ENCODE peak calls at places on chromosome 14, in seven cellular contexts. V is cardiac fibroblast, M is fibroblast of mammary gland, Y is transverse colon, H is endothelial cell, G is epithelial cell of esophagus, D is stomach. O is an unnamed sample.

GRCh38 chr14:87131879-87132278 is 861.1 kb downstream of the GALC start:
- DNase-seq in V (no peak), M (peak; percentile 88), Y (no peak), H (no peak), G (peak; percentile 96), D (no peak), O (no peak)

GRCh38 chr14:100683578-100683977 is 43.1 kb upstream of the DLK1 start:
- DNase-seq in V (peak; percentile 32), M (no peak), Y (no peak), H (no peak), G (no peak), D (no peak), O (no peak)

GRCh38 chr14:91858536-91859275 is 8.6 kb downstream of the TC2N start:
- DNase-seq in V (peak; percentile 52), M (peak; percentile 94), Y (no peak), H (no peak), G (peak; percentile 48), D (no peak), O (peak; percentile 32)

GRCh38 chr14:23066855-23067744 is 9.8 kb upstream of the CDH24 start:
- DNase-seq in V (no peak), M (no peak), Y (no peak), H (no peak), G (no peak), D (no peak), O (peak; percentile 9)

GRCh38 chr14:101289230-101289690 is 272.0 kb upstream of the DIO3 start:
- DNase-seq in V (no peak), M (no peak), Y (peak; percentile 57), H (no peak), G (no peak), D (no peak), O (no peak)

GRCh38 chr14:101118746-101119610 is 215.5 kb upstream of the RTL1 start:
- DNase-seq in V (no peak), M (peak; percentile 30), Y (no peak), H (no peak), G (no peak), D (peak; percentile 17), O (no peak)

GRCh38 chr14:80607430-80608200 is 333.9 kb downstream of the CEP128 start:
- DNase-seq in V (peak; percentile 84), M (no peak), Y (no peak), H (no peak), G (peak; percentile 44), D (no peak), O (no peak)

GRCh38 chr14:54186821-54187365 is 209.9 kb upstream of the CDKN3 start:
- DNase-seq in V (no peak), M (no peak), Y (no peak), H (no peak), G (no peak), D (no peak), O (no peak)

GRCh38 chr14:77375973-77376372 is 921 bp downstream of the TMED8 start:
- DNase-seq in V (no peak), M (no peak), Y (no peak), H (no peak), G (no peak), D (no peak), O (no peak)

GRCh38 chr14:103329421-103330347 is 4.4 kb upstream of the EIF5 start:
- DNase-seq in V (peak; percentile 81), M (peak; percentile 66), Y (peak; percentile 37), H (no peak), G (peak; percentile 81), D (peak; percentile 55), O (no peak)

GRCh38 chr14:79037593-79037992 is 867.4 kb downstream of the NRXN3 start:
- DNase-seq in V (no peak), M (no peak), Y (no peak), H (no peak), G (no peak), D (no peak), O (no peak)

GRCh38 chr14:101772770-101773169 is 11.3 kb downstream of the PPP2R5C start:
- DNase-seq in V (no peak), M (no peak), Y (no peak), H (no peak), G (peak; percentile 45), D (no peak), O (no peak)

GRCh38 chr14:91254456-91254855 is 10.0 kb upstream of the GPR68 start:
- DNase-seq in V (no peak), M (no peak), Y (no peak), H (no peak), G (no peak), D (no peak), O (no peak)

GRCh38 chr14:99699071-99699760 is 15.1 kb downstream of the CYP46A1 start:
- DNase-seq in V (no peak), M (no peak), Y (no peak), H (no peak), G (no peak), D (no peak), O (no peak)

GRCh38 chr14:103516426-103517171 is 6.0 kb downstream of the CKB start:
- DNase-seq in V (no peak), M (no peak), Y (no peak), H (no peak), G (no peak), D (no peak), O (no peak)

GRCh38 chr14:104818714-104819161 is 17.8 kb downstream of the ZBTB42 start:
- DNase-seq in V (no peak), M (no peak), Y (no peak), H (no peak), G (no peak), D (peak; percentile 20), O (no peak)

GRCh38 chr14:99938896-99939295 is 126.3 kb upstream of the EVL start:
- DNase-seq in V (no peak), M (no peak), Y (no peak), H (no peak), G (no peak), D (no peak), O (no peak)

GRCh38 chr14:90500665-90501370 is 104.0 kb downstream of the CALM1 start:
- DNase-seq in V (no peak), M (no peak), Y (no peak), H (no peak), G (no peak), D (no peak), O (no peak)

GRCh38 chr14:96094211-96094610 is 55.0 kb downstream of the C14orf132 start:
- DNase-seq in V (no peak), M (no peak), Y (no peak), H (no peak), G (no peak), D (no peak), O (no peak)

GRCh38 chr14:21882226-21882625 is 208.6 kb upstream of the OR4E1 start:
- DNase-seq in V (no peak), M (peak; percentile 18), Y (no peak), H (no peak), G (peak; percentile 52), D (no peak), O (no peak)

GRCh38 chr14:93977790-93978581 is 1.6 kb upstream of the ASB2 start:
- DNase-seq in V (no peak), M (no peak), Y (peak; percentile 54), H (no peak), G (no peak), D (no peak), O (no peak)

GRCh38 chr14:91830777-91831176 is 36.6 kb downstream of the TC2N start:
- DNase-seq in V (no peak), M (no peak), Y (peak; percentile 63), H (no peak), G (peak; percentile 2), D (peak; percentile 68), O (no peak)

GRCh38 chr14:55440385-55440784 is at the start of gene TBPL2:
- DNase-seq in V (no peak), M (no peak), Y (no peak), H (no peak), G (no peak), D (no peak), O (no peak)

GRCh38 chr14:72663076-72663487 is 230.8 kb downstream of the DPF3 start:
- DNase-seq in V (no peak), M (no peak), Y (no peak), H (no peak), G (no peak), D (no peak), O (no peak)

GRCh38 chr14:51677738-51678137 is 26.0 kb downstream of the FRMD6 start:
- DNase-seq in V (no peak), M (no peak), Y (no peak), H (no peak), G (no peak), D (no peak), O (no peak)

GRCh38 chr14:54637829-54638446 is 71.0 kb downstream of the SAMD4A start:
- DNase-seq in V (peak; percentile 63), M (peak; percentile 64), Y (no peak), H (no peak), G (peak; percentile 69), D (no peak), O (no peak)

GRCh38 chr14:59897757-59898383 is 22.1 kb upstream of the LRRC9 start:
- DNase-seq in V (peak; percentile 41), M (peak; percentile 25), Y (peak; percentile 21), H (peak; percentile 53), G (peak; percentile 48), D (peak; percentile 44), O (peak; percentile 14)
- TF ChIP-seq CTCF in V (peak; percentile 55), M (peak; percentile 48), Y (peak; percentile 39), H (peak; percentile 55), G (peak; percentile 51), D (peak; percentile 23), O (peak; percentile 12)

GRCh38 chr14:24277606-24278321 is 6.4 kb upstream of the RABGGTA start:
- DNase-seq in V (no peak), M (no peak), Y (peak; percentile 24), H (no peak), G (no peak), D (no peak), O (no peak)

GRCh38 chr14:24272442-24272841 is 1.0 kb upstream of the RABGGTA start:
- DNase-seq in V (no peak), M (no peak), Y (no peak), H (no peak), G (no peak), D (no peak), O (no peak)

GRCh38 chr14:24274101-24274543 is 2.7 kb upstream of the RABGGTA start:
- DNase-seq in V (no peak), M (peak; percentile 6), Y (no peak), H (no peak), G (peak; percentile 99), D (peak; percentile 63), O (peak; percentile 68)

GRCh38 chr14:24273422-24273998 is 2.1 kb upstream of the RABGGTA start:
- DNase-seq in V (no peak), M (no peak), Y (no peak), H (no peak), G (peak; percentile 75), D (no peak), O (no peak)

GRCh38 chr14:24275524-24276139 is 4.2 kb upstream of the RABGGTA start:
- DNase-seq in V (no peak), M (no peak), Y (no peak), H (no peak), G (no peak), D (no peak), O (no peak)
- TF ChIP-seq CTCF in V (no peak), M (no peak), Y (no peak), H (no peak), G (no peak), D (no peak), O (no peak)

GRCh38 chr14:59582845-59583509 is 6.4 kb upstream of the CCDC175 start:
- DNase-seq in V (no peak), M (no peak), Y (no peak), H (no peak), G (no peak), D (no peak), O (no peak)
- TF ChIP-seq CTCF in V (no peak), M (no peak), Y (no peak), H (no peak), G (no peak), D (no peak), O (no peak)

GRCh38 chr14:75002392-75003249 is at the start of gene EIF2B2:
- DNase-seq in V (peak; percentile 97), M (peak; percentile 91), Y (peak; percentile 98), H (peak; percentile 90), G (peak; percentile 98), D (peak; percentile 97), O (peak; percentile 98)
- TF ChIP-seq CTCF in V (no peak), M (no peak), Y (peak; percentile 21), H (no peak), G (no peak), D (no peak), O (no peak)

O was measured in GM13976.